ENCODE peak calls at places on chromosomes 3 and 15, in six cellular contexts. E, P, S, X, C and G are unnamed samples.

GRCh38 chr3:45002139-45002660 is 23.9 kb upstream of the CLEC3B start:
- DNase-seq in E (no peak), X (no peak), S (no peak), C (no peak), P (no peak), G (no peak)

GRCh38 chr15:70892912-70893560 is 410 bp downstream of the LRRC49 start:
- DNase-seq in E (no peak), S (peak), C (peak), X (no peak), P (peak), G (no peak)

GRCh38 chr15:58771621-58772235 is 626 bp downstream of the MINDY2 start:
- DNase-seq in S (peak), E (no peak), X (no peak), C (no peak), P (peak), G (peak)

GRCh38 chr3:195876297-195877031 is 31.9 kb downstream of the TNK2 start:
- DNase-seq in X (no peak), S (no peak), P (peak), E (no peak), C (peak), G (no peak)

GRCh38 chr15:98668566-98669308 is 20.4 kb downstream of the IGF1R start:
- DNase-seq in P (no peak), E (no peak), C (no peak), S (no peak), X (no peak), G (no peak)

GRCh38 chr3:13078158-13078905 is 5.1 kb upstream of the IQSEC1 start:
- DNase-seq in X (no peak), C (no peak), S (no peak), E (no peak), P (no peak), G (no peak)

GRCh38 chr3:165125836-165126235 is 47.5 kb upstream of the SI start:
- DNase-seq in E (no peak), P (no peak), C (no peak), X (no peak), S (no peak), G (no peak)

GRCh38 chr3:72515915-72516314 is 332.3 kb downstream of the SHQ1 start:
- DNase-seq in S (no peak), C (no peak), E (no peak), P (no peak), X (no peak), G (no peak)

GRCh38 chr3:39401983-39402382 is 4.5 kb upstream of the RPSA start:
- DNase-seq in C (no peak), S (no peak), P (no peak), X (no peak), E (no peak), G (no peak)

GRCh38 chr3:81419196-81419595 is 342.2 kb downstream of the GBE1 start:
- DNase-seq in S (peak), X (no peak), E (no peak), P (peak), C (peak), G (no peak)

GRCh38 chr3:97863025-97863424 is 41.2 kb downstream of the CRYBG3 start:
- DNase-seq in X (no peak), P (no peak), C (peak), E (no peak), S (no peak), G (no peak)

GRCh38 chr3:149936812-149937230 is 33.9 kb downstream of the PFN2 start:
- DNase-seq in C (peak), P (peak), E (peak), X (peak), S (peak), G (peak)

GRCh38 chr15:32802296-32802936 is 84.6 kb downstream of the GREM1 start:
- DNase-seq in X (no peak), P (no peak), C (peak), E (no peak), S (peak), G (no peak)

GRCh38 chr3:188123170-188123920 is 30.6 kb upstream of the LPP start:
- DNase-seq in P (no peak), S (peak), C (no peak), E (peak), X (no peak), G (no peak)

GRCh38 chr15:50968353-50968752 is 59.9 kb downstream of the AP4E1 start:
- DNase-seq in X (no peak), P (no peak), C (no peak), S (no peak), E (no peak), G (no peak)

GRCh38 chr3:127639173-127640030 is 10.4 kb downstream of the PODXL2 start:
- DNase-seq in X (no peak), E (no peak), S (peak), C (no peak), P (no peak), G (no peak)

GRCh38 chr15:67197364-67197695 is 57.1 kb downstream of the AAGAB start:
- DNase-seq in X (no peak), S (no peak), P (no peak), C (no peak), E (no peak), G (no peak)

GRCh38 chr3:13539285-13539625 is 9.7 kb upstream of the FBLN2 start:
- DNase-seq in S (peak), X (no peak), P (no peak), C (peak), E (no peak), G (no peak)

GRCh38 chr3:170724599-170724998 is 138.7 kb upstream of the SLC7A14 start:
- DNase-seq in P (no peak), S (peak), C (peak), E (no peak), X (no peak), G (no peak)

GRCh38 chr3:156187146-156187769 is 66.9 kb downstream of the KCNAB1 start:
- DNase-seq in P (no peak), S (peak), C (peak), E (no peak), X (no peak), G (no peak)

GRCh38 chr3:187831125-187832051 is 86.1 kb upstream of the BCL6 start:
- DNase-seq in P (no peak), E (no peak), C (no peak), S (no peak), X (no peak), G (no peak)

GRCh38 chr3:160801386-160802118 is 45.5 kb downstream of the PPM1L start:
- DNase-seq in C (peak), P (no peak), E (no peak), S (no peak), X (no peak), G (peak)

GRCh38 chr15:99452010-99452409 is 113.8 kb upstream of the MEF2A start:
- DNase-seq in S (no peak), P (no peak), C (no peak), E (no peak), X (no peak), G (no peak)

GRCh38 chr15:70029297-70029701 is 68.4 kb downstream of the TLE3 start:
- DNase-seq in S (no peak), X (no peak), P (no peak), C (no peak), E (no peak), G (no peak)

GRCh38 chr3:128824132-128824850 is 55.1 kb upstream of the ACAD9 start:
- DNase-seq in E (no peak), C (no peak), P (no peak), S (no peak), X (no peak), G (no peak)

GRCh38 chr15:58321034-58321433 is 110.8 kb upstream of the LIPC start:
- DNase-seq in P (no peak), X (no peak), S (no peak), E (no peak), C (no peak), G (no peak)

GRCh38 chr3:71629289-71630252 is 46.0 kb upstream of the FOXP1 start:
- DNase-seq in S (no peak), X (no peak), E (peak), P (no peak), C (no peak), G (no peak)

GRCh38 chr3:126536126-126536525 is 12.2 kb downstream of the CHST13 start:
- DNase-seq in X (no peak), P (no peak), C (no peak), S (no peak), E (no peak), G (no peak)

GRCh38 chr3:194276768-194277546 is 74.2 kb downstream of the CPN2 start:
- DNase-seq in E (no peak), S (no peak), X (no peak), C (no peak), P (no peak), G (no peak)

GRCh38 chr3:102225407-102226132 is 209.2 kb upstream of the ZPLD1 start:
- DNase-seq in E (peak), P (peak), X (no peak), C (peak), S (peak), G (no peak)

GRCh38 chr3:115626711-115627110 is 3.4 kb downstream of the GAP43 start:
- DNase-seq in X (no peak), E (no peak), S (no peak), C (no peak), P (no peak), G (no peak)

GRCh38 chr3:123667784-123668183 is 82.9 kb upstream of the HACD2 start:
- DNase-seq in X (no peak), P (no peak), E (peak), S (no peak), C (peak), G (no peak)